ENCODE peak calls at places on chromosomes 12 and 14, in eight cellular contexts. One of them, this sample, is unnamed.
A peak's percentile ranks its signal among the peaks of the same experiment; 100 is the strongest.

GRCh38 chr12:76896274-76896673 is 17.5 kb upstream of the CSRP2 start:
- DNase-seq in prostate gland: no peak
- DNase-seq in HCT116: no peak
- DNase-seq in IMR-90: no peak
- DNase-seq in heart left ventricle: no peak
- DNase-seq in tibial nerve: no peak
- DNase-seq in uterus: no peak
- DNase-seq in A549: no peak
- DNase-seq in this sample: no peak

GRCh38 chr12:128784030-128784770 is 39.6 kb downstream of the SLC15A4 start:
- DNase-seq in prostate gland: no peak
- DNase-seq in HCT116: no peak
- DNase-seq in IMR-90: peak; percentile 27
- DNase-seq in heart left ventricle: no peak
- DNase-seq in tibial nerve: no peak
- DNase-seq in uterus: peak; percentile 29
- DNase-seq in A549: no peak
- DNase-seq in this sample: no peak

GRCh38 chr14:89720741-89721315 is 233.7 kb downstream of the EFCAB11 start:
- DNase-seq in prostate gland: no peak
- DNase-seq in HCT116: no peak
- DNase-seq in IMR-90: no peak
- DNase-seq in heart left ventricle: peak; percentile 42
- DNase-seq in tibial nerve: no peak
- DNase-seq in uterus: no peak
- DNase-seq in A549: no peak
- DNase-seq in this sample: peak; percentile 76

GRCh38 chr12:68451261-68452091 is 119.3 kb upstream of the MDM1 start:
- DNase-seq in prostate gland: no peak
- DNase-seq in HCT116: no peak
- DNase-seq in IMR-90: peak; percentile 89
- DNase-seq in heart left ventricle: peak; percentile 20
- DNase-seq in tibial nerve: no peak
- DNase-seq in uterus: peak; percentile 70
- DNase-seq in A549: no peak
- DNase-seq in this sample: no peak

GRCh38 chr12:75644472-75645072 is 133.2 kb upstream of the KRR1 start:
- DNase-seq in prostate gland: no peak
- DNase-seq in HCT116: no peak
- DNase-seq in IMR-90: no peak
- DNase-seq in heart left ventricle: no peak
- DNase-seq in tibial nerve: no peak
- DNase-seq in uterus: no peak
- DNase-seq in A549: no peak
- DNase-seq in this sample: no peak

GRCh38 chr14:65095633-65096205 is 6.6 kb downstream of the MAX start:
- DNase-seq in prostate gland: peak; percentile 88
- DNase-seq in HCT116: no peak
- DNase-seq in IMR-90: peak; percentile 74
- DNase-seq in heart left ventricle: peak; percentile 72
- DNase-seq in tibial nerve: peak; percentile 45
- DNase-seq in uterus: peak; percentile 77
- DNase-seq in A549: no peak
- DNase-seq in this sample: no peak

GRCh38 chr14:102215522-102216250 is 76.0 kb downstream of the WDR20 start:
- DNase-seq in prostate gland: no peak
- DNase-seq in HCT116: no peak
- DNase-seq in IMR-90: peak; percentile 31
- DNase-seq in heart left ventricle: no peak
- DNase-seq in tibial nerve: no peak
- DNase-seq in uterus: no peak
- DNase-seq in A549: no peak
- DNase-seq in this sample: peak; percentile 20

GRCh38 chr14:90336401-90336800 is 4.7 kb upstream of the NRDE2 start:
- DNase-seq in prostate gland: no peak
- DNase-seq in HCT116: no peak
- DNase-seq in IMR-90: no peak
- DNase-seq in heart left ventricle: no peak
- DNase-seq in tibial nerve: no peak
- DNase-seq in uterus: no peak
- DNase-seq in A549: no peak
- DNase-seq in this sample: no peak

GRCh38 chr14:59969319-59969718 is 49.4 kb downstream of the LRRC9 start:
- DNase-seq in prostate gland: peak; percentile 60
- DNase-seq in HCT116: no peak
- DNase-seq in IMR-90: peak; percentile 64
- DNase-seq in heart left ventricle: no peak
- DNase-seq in tibial nerve: no peak
- DNase-seq in uterus: no peak
- DNase-seq in A549: no peak
- DNase-seq in this sample: no peak

GRCh38 chr12:6905414-6906040 is 905 bp downstream of the LRRC23 start:
- DNase-seq in prostate gland: no peak
- DNase-seq in HCT116: no peak
- DNase-seq in IMR-90: no peak
- DNase-seq in heart left ventricle: no peak
- DNase-seq in tibial nerve: no peak
- DNase-seq in uterus: no peak
- DNase-seq in A549: no peak
- DNase-seq in this sample: no peak
- H3K4me3 ChIP-seq in prostate gland: peak overlapping the region; percentile 60
- H3K4me3 ChIP-seq in HCT116: peak overlapping the region; percentile 64
- H3K4me3 ChIP-seq in IMR-90: peak overlapping the region; percentile 90
- H3K4me3 ChIP-seq in heart left ventricle: peak overlapping the region; percentile 62
- H3K4me3 ChIP-seq in tibial nerve: peak overlapping the region; percentile 55
- H3K4me3 ChIP-seq in uterus: peak overlapping the region; percentile 56
- H3K4me3 ChIP-seq in A549: peak overlapping the region; percentile 78
- H3K4me3 ChIP-seq in this sample: no peak overlapping the region

DNA sequence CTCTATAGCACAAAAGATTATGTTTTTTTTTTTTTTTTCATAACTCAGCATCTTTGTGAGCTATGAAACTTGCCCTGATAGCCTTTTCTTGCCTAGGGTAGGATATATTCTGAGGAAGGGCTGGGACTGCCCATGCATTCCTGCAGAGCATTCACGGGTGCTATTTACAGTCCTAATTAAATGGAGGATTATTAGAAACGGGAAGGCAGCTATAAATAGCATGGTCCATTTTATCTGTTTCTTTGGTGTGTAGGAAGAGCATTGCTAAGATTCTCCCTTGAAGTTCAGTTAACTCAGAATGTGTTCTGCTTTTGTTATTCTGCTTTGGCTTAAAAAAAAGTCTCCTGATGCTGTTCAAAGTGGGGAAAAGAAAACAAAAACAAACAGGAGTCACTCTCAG is 630.9 kb downstream of the DIO2 start:
- DNase-seq in prostate gland: no peak
- DNase-seq in HCT116: no peak
- DNase-seq in IMR-90: no peak
- DNase-seq in heart left ventricle: no peak
- DNase-seq in tibial nerve: no peak
- DNase-seq in uterus: no peak
- DNase-seq in A549: no peak
- DNase-seq in this sample: no peak
- H3K4me1 ChIP-seq in prostate gland: no peaks in the 10 kb centered on the region
- H3K4me1 ChIP-seq in HCT116: no peaks in the 10 kb centered on the region
- H3K4me1 ChIP-seq in IMR-90: peaks cover 16% of the 10 kb centered on the region
- H3K4me1 ChIP-seq in heart left ventricle: no peaks in the 10 kb centered on the region
- H3K4me1 ChIP-seq in tibial nerve: no peaks in the 10 kb centered on the region
- H3K4me1 ChIP-seq in uterus: no peaks in the 10 kb centered on the region
- H3K4me1 ChIP-seq in A549: peaks cover 49% of the 10 kb centered on the region
- H3K4me1 ChIP-seq in this sample: no peaks in the 10 kb centered on the region

DNA sequence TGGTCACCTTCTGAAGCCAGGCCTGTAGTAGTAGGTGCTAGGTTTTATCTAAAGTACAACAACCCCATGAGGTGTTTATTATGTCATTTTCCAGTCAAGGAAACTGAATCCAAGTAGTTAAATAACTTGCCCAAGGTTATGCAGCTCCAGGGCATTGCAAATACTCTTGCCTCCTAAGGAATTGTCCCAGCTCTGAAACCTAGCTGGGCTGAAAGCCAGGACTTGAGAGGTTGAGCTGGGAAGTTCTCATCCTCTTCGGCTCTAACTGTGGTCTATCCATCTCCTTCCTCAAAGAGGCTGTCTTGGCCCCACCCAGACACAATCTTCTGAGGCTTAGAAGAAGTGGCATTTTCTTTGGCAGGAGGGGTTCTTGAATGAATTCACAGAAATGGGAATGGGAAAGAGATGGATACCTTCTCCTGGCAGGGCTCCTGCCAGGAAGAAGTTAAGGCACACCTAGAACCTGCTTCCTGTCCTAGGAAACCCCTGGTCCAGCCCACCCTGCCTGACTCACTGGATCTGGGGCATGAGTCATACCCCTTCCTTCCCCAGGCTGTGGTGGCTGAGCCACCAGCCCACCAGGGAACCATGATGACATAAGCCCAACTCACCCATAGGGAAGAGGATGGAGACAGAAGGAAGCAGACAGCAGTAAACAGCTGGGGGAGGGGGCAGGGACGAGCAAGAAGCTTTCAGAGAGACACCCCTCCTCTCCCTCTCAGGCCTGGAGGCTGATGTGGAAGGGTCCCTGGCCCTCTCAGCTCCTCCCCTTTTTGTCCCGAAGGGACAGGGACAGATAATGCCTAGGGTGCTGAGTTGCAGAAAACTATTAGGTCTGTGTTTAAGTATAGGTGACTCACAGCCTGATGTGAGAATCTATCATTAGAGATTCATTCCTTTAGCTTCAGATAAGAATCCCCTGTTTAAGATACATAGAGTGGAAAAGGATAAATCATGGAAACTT is 2.1 kb upstream of the PLEK2 start:
- DNase-seq in prostate gland: no peak
- DNase-seq in HCT116: peak; percentile 88
- DNase-seq in IMR-90: peak; percentile 88
- DNase-seq in heart left ventricle: no peak
- DNase-seq in tibial nerve: no peak
- DNase-seq in uterus: no peak
- DNase-seq in A549: peak; percentile 73
- DNase-seq in this sample: no peak
- TF ChIP-seq POLR2A in prostate gland: no peak
- TF ChIP-seq POLR2A in HCT116: no peak
- TF ChIP-seq POLR2A in IMR-90: no peak
- TF ChIP-seq POLR2A in heart left ventricle: no peak
- TF ChIP-seq POLR2A in tibial nerve: no peak
- TF ChIP-seq POLR2A in uterus: no peak
- TF ChIP-seq POLR2A in A549: no peak
- TF ChIP-seq POLR2A in this sample: no peak

GRCh38 chr14:61699092-61699491 is 3.8 kb downstream of the HIF1A start:
- DNase-seq in prostate gland: no peak
- DNase-seq in HCT116: no peak
- DNase-seq in IMR-90: no peak
- DNase-seq in heart left ventricle: no peak
- DNase-seq in tibial nerve: no peak
- DNase-seq in uterus: no peak
- DNase-seq in A549: no peak
- DNase-seq in this sample: no peak

GRCh38 chr14:61700104-61700886 is 5.0 kb downstream of the HIF1A start:
- DNase-seq in prostate gland: no peak
- DNase-seq in HCT116: no peak
- DNase-seq in IMR-90: no peak
- DNase-seq in heart left ventricle: no peak
- DNase-seq in tibial nerve: no peak
- DNase-seq in uterus: no peak
- DNase-seq in A549: no peak
- DNase-seq in this sample: no peak

GRCh38 chr14:61703342-61704129 is 8.2 kb downstream of the HIF1A start:
- DNase-seq in prostate gland: no peak
- DNase-seq in HCT116: no peak
- DNase-seq in IMR-90: no peak
- DNase-seq in heart left ventricle: no peak
- DNase-seq in tibial nerve: no peak
- DNase-seq in uterus: no peak
- DNase-seq in A549: no peak
- DNase-seq in this sample: no peak

GRCh38 chr14:61704554-61704953 is 9.2 kb downstream of the HIF1A start:
- DNase-seq in prostate gland: no peak
- DNase-seq in HCT116: no peak
- DNase-seq in IMR-90: no peak
- DNase-seq in heart left ventricle: no peak
- DNase-seq in tibial nerve: no peak
- DNase-seq in uterus: no peak
- DNase-seq in A549: no peak
- DNase-seq in this sample: no peak

DNA sequence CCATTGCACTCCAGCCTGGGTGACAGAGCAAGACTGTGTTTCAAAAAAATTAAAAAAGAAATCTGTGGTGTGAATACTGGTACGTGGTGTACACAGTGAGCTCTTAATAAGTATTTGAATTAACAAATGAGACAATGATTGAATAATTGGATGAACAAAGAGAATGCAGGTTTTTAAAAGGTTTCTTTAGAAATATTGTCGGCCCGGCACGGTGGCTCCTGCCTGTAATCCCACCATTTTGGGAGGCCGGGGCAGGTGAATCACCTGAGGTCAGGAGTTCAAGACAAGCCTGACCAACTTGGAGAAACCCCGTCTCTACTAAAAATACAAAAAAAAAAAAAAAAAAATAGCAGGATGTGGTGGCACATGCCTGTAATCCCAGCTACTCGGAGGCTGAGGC is 6.6 kb downstream of the HIF1A start:
- DNase-seq in prostate gland: no peak
- DNase-seq in HCT116: no peak
- DNase-seq in IMR-90: no peak
- DNase-seq in heart left ventricle: no peak
- DNase-seq in tibial nerve: no peak
- DNase-seq in uterus: no peak
- DNase-seq in A549: no peak
- DNase-seq in this sample: no peak
- H3K4me3 ChIP-seq in prostate gland: no peak overlapping the region
- H3K4me3 ChIP-seq in HCT116: no peak overlapping the region
- H3K4me3 ChIP-seq in IMR-90: no peak overlapping the region
- H3K4me3 ChIP-seq in heart left ventricle: no peak overlapping the region
- H3K4me3 ChIP-seq in tibial nerve: no peak overlapping the region
- H3K4me3 ChIP-seq in uterus: no peak overlapping the region
- H3K4me3 ChIP-seq in A549: peak overlapping the region; percentile 88
- H3K4me3 ChIP-seq in this sample: no peak overlapping the region